ENCODE peak calls at places on chromosomes 7 and 10, in four cellular contexts. Y is stimulated activated CD8-positive, alpha-beta memory T cell treated with anti-CD3 and anti-CD28 coated beads, Interleukin-7, amount 100 ng/mL, for 1 hour; K is activated CD4-positive, CD25-positive, alpha-beta regulatory T cell; F is coronary artery. X is an unnamed sample.

GRCh38 chr7:37248396-37248836 is 200.2 kb downstream of the ELMO1 start:
- DNase-seq in Y (no peak), K (no peak), F (no peak), X (peak)

GRCh38 chr7:30556854-30557644 is 37.6 kb upstream of the GARS1 start:
- DNase-seq in Y (no peak), K (no peak), F (no peak), X (peak)

GRCh38 chr10:85810674-85811073 is 555.9 kb downstream of the GRID1 start:
- DNase-seq in Y (no peak), K (no peak), F (no peak), X (no peak)

GRCh38 chr7:2930310-2931033 is 86.4 kb upstream of the GNA12 start:
- DNase-seq in Y (no peak), K (no peak), F (peak), X (no peak)

GRCh38 chr10:128035557-128035973 is 90.7 kb downstream of the MKI67 start:
- DNase-seq in Y (peak), K (peak), F (no peak), X (peak)

GRCh38 chr7:3356173-3356572 is 55.1 kb downstream of the SDK1 start:
- DNase-seq in Y (no peak), K (no peak), F (no peak), X (no peak)

GRCh38 chr10:122044045-122044661 is 55.2 kb downstream of the TACC2 start:
- DNase-seq in Y (no peak), K (no peak), F (no peak), X (peak)

GRCh38 chr7:117283371-117283770 is 39.5 kb downstream of the WNT2 start:
- DNase-seq in Y (no peak), K (no peak), F (no peak), X (no peak)

GRCh38 chr7:47402941-47403340 is 179.0 kb downstream of the TNS3 start:
- DNase-seq in Y (no peak), K (no peak), F (peak), X (no peak)

GRCh38 chr10:31151301-31151700 is 119.6 kb upstream of the ZNF438 start:
- DNase-seq in Y (no peak), K (no peak), F (no peak), X (no peak)

GRCh38 chr10:13526952-13527863 is 1.6 kb downstream of the BEND7 start:
- DNase-seq in Y (no peak), K (no peak), F (no peak), X (no peak)

GRCh38 chr10:73937333-73938020 is 26.5 kb downstream of the PLAU start:
- DNase-seq in Y (no peak), K (no peak), F (no peak), X (no peak)

GRCh38 chr10:102421645-102422585 is 1.3 kb downstream of the FBXL15 start:
- DNase-seq in Y (no peak), K (no peak), F (no peak), X (no peak)

GRCh38 chr10:104328916-104329710 is 9.2 kb downstream of the ITPRIP start:
- DNase-seq in Y (peak), K (peak), F (no peak), X (peak)

GRCh38 chr10:26468691-26469090 is 30.6 kb downstream of the APBB1IP start:
- DNase-seq in Y (no peak), K (no peak), F (no peak), X (no peak)

GRCh38 chr7:32588657-32589056 is 93.4 kb downstream of the AVL9 start:
- DNase-seq in Y (no peak), K (no peak), F (no peak), X (no peak)

GRCh38 chr10:15237351-15237750 is 68.9 kb upstream of the NMT2 start:
- DNase-seq in Y (no peak), K (no peak), F (no peak), X (peak)

GRCh38 chr7:26723140-26723539 is 141.2 kb downstream of the SKAP2 start:
- DNase-seq in Y (no peak), K (no peak), F (no peak), X (no peak)

GRCh38 chr7:150383710-150384397 is 4.7 kb downstream of the ZNF775 start:
- DNase-seq in Y (no peak), K (no peak), F (no peak), X (peak)